ENCODE peak calls at places on chromosomes 3 and 15, in five cellular contexts. E is neuronal stem cell, S is heart right ventricle, K is lung, R is SK-N-MC. B is an unnamed sample.
A peak's percentile ranks its signal among the peaks of the same experiment; 100 is the strongest.

GRCh38 chr3:30614373-30614772 is 8.0 kb downstream of the TGFBR2 start:
- DNase-seq in E (no peak), S (no peak), K (no peak), R (no peak), B (no peak)

GRCh38 chr3:74139648-74140047 is 474.8 kb downstream of the CNTN3 start:
- DNase-seq in E (no peak), S (no peak), K (no peak), R (no peak), B (no peak)

GRCh38 chr15:62453979-62454378 is 288.9 kb upstream of the C2CD4B start:
- DNase-seq in E (no peak), S (no peak), K (no peak), R (no peak), B (no peak)

GRCh38 chr3:41863024-41863423 is 98.9 kb downstream of the ULK4 start:
- DNase-seq in E (no peak), S (no peak), K (no peak), R (no peak), B (no peak)

GRCh38 chr3:98744283-98744682 is 18.9 kb upstream of the ST3GAL6 start:
- DNase-seq in E (no peak), S (no peak), K (no peak), R (no peak), B (no peak)

GRCh38 chr3:16085410-16085809 is 89.1 kb upstream of the GALNT15 start:
- DNase-seq in E (no peak), S (no peak), K (no peak), R (no peak), B (no peak)

GRCh38 chr15:97504031-97504430 is 456.5 kb upstream of the ARRDC4 start:
- DNase-seq in E (no peak), S (no peak), K (no peak), R (no peak), B (no peak)

GRCh38 chr15:55197719-55198118 is 978 bp upstream of the RSL24D1 start:
- DNase-seq in E (no peak), S (no peak), K (no peak), R (no peak), B (no peak)

GRCh38 chr15:77865106-77865630 is 212.3 kb downstream of the TBC1D2B start:
- DNase-seq in E (no peak), S (no peak), K (no peak), R (no peak), B (no peak)

GRCh38 chr3:46540550-46540949 is 25.6 kb downstream of the LRRC2 start:
- DNase-seq in E (no peak), S (no peak), K (no peak), R (no peak), B (no peak)

GRCh38 chr3:46542344-46542743 is 23.8 kb downstream of the LRRC2 start:
- DNase-seq in E (no peak), S (no peak), K (peak; percentile 10), R (no peak), B (no peak)

GRCh38 chr3:46544771-46545503 is 21.2 kb downstream of the LRRC2 start:
- DNase-seq in E (no peak), S (no peak), K (no peak), R (no peak), B (no peak)

GRCh38 chr3:46541856-46542255 is 24.2 kb downstream of the LRRC2 start:
- DNase-seq in E (no peak), S (no peak), K (peak; percentile 11), R (no peak), B (no peak)

DNA sequence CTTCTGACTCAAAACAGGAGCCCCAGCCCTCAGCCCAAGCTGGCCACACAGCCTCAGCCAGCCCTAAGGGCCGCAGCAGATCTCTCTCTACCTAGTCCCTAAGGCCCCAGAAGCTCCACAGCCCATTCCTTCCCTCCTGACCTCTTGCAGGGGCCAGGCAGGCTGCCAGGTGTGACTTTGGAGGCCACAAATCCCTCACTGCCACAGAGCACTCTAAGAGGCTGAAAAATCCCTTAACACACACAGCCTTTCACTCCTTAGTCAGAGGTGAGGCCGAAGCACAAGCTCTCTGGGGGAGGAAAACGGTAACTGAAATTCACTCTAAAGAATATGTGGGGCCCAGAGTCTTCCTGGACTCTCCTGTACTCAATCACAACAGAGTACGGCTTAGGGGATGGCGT is 23.3 kb downstream of the LRRC2 start:
- DNase-seq in E (no peak), S (no peak), K (peak; percentile 16), R (no peak), B (no peak)
- H3K27ac ChIP-seq in E (no peak overlapping the region), S (no peak overlapping the region), K (no peak overlapping the region), R (no peak overlapping the region), B (no peak overlapping the region)

GRCh38 chr3:12838179-12838965 is 3.0 kb downstream of the RPL32 start:
- DNase-seq in E (no peak), S (no peak), K (no peak), R (no peak), B (no peak)
- H3K27ac ChIP-seq in E (no peak overlapping the region), S (no peak overlapping the region), K (no peak overlapping the region), R (no peak overlapping the region), B (no peak overlapping the region)

DNA sequence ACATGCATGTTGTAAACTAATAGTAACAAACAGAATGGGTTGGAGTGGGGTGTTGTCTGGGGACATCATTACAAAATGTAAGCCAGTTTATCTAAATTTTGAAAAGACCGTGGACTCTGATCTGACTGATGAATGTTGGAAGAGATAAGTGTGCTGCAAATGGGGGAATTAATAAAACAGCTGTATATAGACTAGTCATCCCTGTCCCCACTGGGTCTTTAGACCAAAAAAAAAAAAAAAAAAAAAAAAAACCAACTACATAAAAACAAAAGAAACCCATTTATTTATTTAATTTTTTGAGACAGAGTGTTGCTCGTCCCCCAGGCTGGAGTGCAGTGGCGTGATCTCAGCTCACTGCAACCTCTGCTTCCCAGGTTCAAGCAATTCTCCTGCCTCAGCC is 20.0 kb downstream of the ARIH2 start:
- DNase-seq in E (no peak), S (no peak), K (no peak), R (no peak), B (no peak)
- H3K27ac ChIP-seq in E (no peak overlapping the region), S (no peak overlapping the region), K (no peak overlapping the region), R (no peak overlapping the region), B (no peak overlapping the region)

GRCh38 chr15:22844421-22845288 is 6.2 kb downstream of the NIPA2 start:
- DNase-seq in E (no peak), S (no peak), K (no peak), R (no peak), B (no peak)
- H3K27ac ChIP-seq in E (no peak overlapping the region), S (no peak overlapping the region), K (no peak overlapping the region), R (no peak overlapping the region), B (no peak overlapping the region)

GRCh38 chr3:73007992-73008712 is 11.5 kb downstream of the PPP4R2 start:
- DNase-seq in E (no peak), S (no peak), K (no peak), R (no peak), B (no peak)

GRCh38 chr3:73009008-73009407 is 12.4 kb downstream of the PPP4R2 start:
- DNase-seq in E (no peak), S (no peak), K (no peak), R (no peak), B (no peak)

GRCh38 chr3:73004316-73004715 is 7.7 kb downstream of the PPP4R2 start:
- DNase-seq in E (no peak), S (no peak), K (no peak), R (no peak), B (no peak)

GRCh38 chr3:73010158-73010557 is 13.5 kb downstream of the PPP4R2 start:
- DNase-seq in E (no peak), S (no peak), K (no peak), R (no peak), B (no peak)

DNA sequence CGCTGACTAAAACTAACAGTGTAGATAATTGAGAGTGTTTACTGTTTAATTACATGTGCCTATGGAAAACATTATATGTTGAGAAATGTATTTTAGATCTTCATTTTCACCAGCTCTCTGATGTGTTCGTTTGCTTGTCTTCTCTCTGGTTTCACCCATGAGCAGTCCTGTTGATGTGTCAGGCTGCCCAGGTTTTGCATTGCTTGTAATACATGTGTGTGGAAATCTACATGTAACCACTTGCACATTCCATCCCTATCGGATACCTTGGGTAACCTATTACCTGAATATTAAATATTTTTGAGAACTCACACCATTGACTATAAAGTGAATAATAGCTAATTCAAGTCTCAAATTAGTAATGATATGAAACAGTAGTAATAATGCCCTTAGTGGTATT is 13.1 kb downstream of the PPP4R2 start:
- DNase-seq in E (no peak), S (no peak), K (no peak), R (no peak), B (no peak)
- H3K27ac ChIP-seq in E (no peak overlapping the region), S (no peak overlapping the region), K (no peak overlapping the region), R (no peak overlapping the region), B (peak overlapping the region; percentile 58)